ENCODE peak calls at places on chromosomes 3 and 15, in nine cellular contexts. I, Y, Z, B, D, N, J, A and C are unnamed samples.

GRCh38 chr3:72451840-72452239 is 396.4 kb downstream of the SHQ1 start:
- DNase-seq in B (no peak), Y (no peak), D (no peak), I (no peak), A (no peak), N (no peak), J (no peak), Z (no peak), C (no peak)

GRCh38 chr15:58423858-58424608 is 7.8 kb upstream of the LIPC start:
- DNase-seq in B (no peak), Z (no peak), D (no peak), J (no peak), Y (peak; percentile 41), A (no peak), I (no peak), N (no peak), C (no peak)

GRCh38 chr15:101179341-101180153 is 72.3 kb downstream of the CHSY1 start:
- DNase-seq in Z (no peak), D (no peak), J (no peak), I (no peak), Y (no peak), A (no peak), B (peak; percentile 66), N (no peak), C (no peak)

GRCh38 chr15:85828026-85828597 is 33.4 kb upstream of the KLHL25 start:
- DNase-seq in B (no peak), A (no peak), N (no peak), J (no peak), Z (no peak), I (no peak), D (no peak), Y (no peak), C (no peak)

GRCh38 chr15:28191832-28192231 is 92.7 kb upstream of the OCA2 start:
- DNase-seq in D (no peak), A (no peak), Z (peak; percentile 57), B (peak; percentile 89), I (peak; percentile 72), N (peak; percentile 88), Y (no peak), J (no peak), C (no peak)

GRCh38 chr15:79101866-79102581 is 11.4 kb upstream of the RASGRF1 start:
- DNase-seq in Y (no peak), I (peak; percentile 11), B (no peak), J (no peak), N (no peak), A (no peak), D (no peak), Z (no peak), C (no peak)

GRCh38 chr15:31265871-31266711 is 60.5 kb upstream of the KLF13 start:
- DNase-seq in A (no peak), B (no peak), I (peak; percentile 66), J (peak; percentile 95), D (peak; percentile 68), Z (no peak), Y (no peak), N (no peak), C (no peak)

GRCh38 chr3:134857776-134858515 is 62.9 kb downstream of the EPHB1 start:
- DNase-seq in N (no peak), I (no peak), A (no peak), Y (peak; percentile 23), B (no peak), Z (no peak), J (no peak), D (no peak), C (no peak)

GRCh38 chr3:27630892-27631291 is 91.2 kb downstream of the EOMES start:
- DNase-seq in Z (no peak), D (no peak), I (no peak), Y (peak; percentile 22), B (peak; percentile 27), N (peak; percentile 5), J (no peak), A (no peak), C (peak; percentile 13)

GRCh38 chr3:115436767-115437301 is 186.5 kb upstream of the GAP43 start:
- DNase-seq in N (peak; percentile 57), I (no peak), Z (peak; percentile 22), A (peak; percentile 94), D (no peak), J (no peak), Y (peak; percentile 94), B (peak; percentile 46), C (peak; percentile 71)

GRCh38 chr15:91603681-91604080 is 249.8 kb upstream of the SLCO3A1 start:
- DNase-seq in B (no peak), I (no peak), D (no peak), J (no peak), Y (no peak), A (no peak), N (no peak), Z (no peak), C (no peak)